ENCODE peak calls at places on chromosomes 5 and 9, in six cellular contexts. A is endothelial cell; G is cardiac muscle cell; Z is CD8-positive, alpha-beta T cell; N is fibroblast of villous mesenchyme; H is coronary artery. J is an unnamed sample.

GRCh38 chr9:114805670-114806551 is at the start of gene TNFSF15:
- DNase-seq in A (no peak), G (peak; percentile 23), Z (no peak), N (peak; percentile 78), H (no peak), J (peak; percentile 13)

GRCh38 chr5:171342362-171343111 is 33.5 kb downstream of the TLX3 start:
- DNase-seq in A (peak; percentile 58), G (peak; percentile 73), Z (peak; percentile 7), N (peak; percentile 68), H (no peak), J (peak; percentile 36)

GRCh38 chr5:168649306-168649705 is 70.1 kb upstream of the PANK3 start:
- DNase-seq in A (no peak), G (no peak), Z (no peak), N (no peak), H (no peak), J (no peak)

GRCh38 chr5:22889714-22890113 is 36.6 kb upstream of the CDH12 start:
- DNase-seq in A (no peak), G (no peak), Z (no peak), N (no peak), H (no peak), J (peak; percentile 5)

GRCh38 chr9:33329996-33330395 is 39.7 kb downstream of the NFX1 start:
- DNase-seq in A (no peak), G (no peak), Z (no peak), N (peak; percentile 65), H (no peak), J (no peak)

GRCh38 chr9:130239363-130239695 is 26.2 kb upstream of the HMCN2 start:
- DNase-seq in A (no peak), G (no peak), Z (no peak), N (no peak), H (no peak), J (no peak)

GRCh38 chr5:34735436-34736426 is 79.6 kb downstream of the RAI14 start:
- DNase-seq in A (no peak), G (no peak), Z (no peak), N (peak; percentile 90), H (no peak), J (no peak)

GRCh38 chr9:90188656-90189055 is 454.0 kb downstream of the DIRAS2 start:
- DNase-seq in A (no peak), G (no peak), Z (no peak), N (no peak), H (no peak), J (no peak)

GRCh38 chr9:84893360-84894128 is 224.0 kb downstream of the NTRK2 start:
- DNase-seq in A (no peak), G (peak; percentile 76), Z (no peak), N (no peak), H (no peak), J (no peak)

GRCh38 chr5:60754495-60754894 is 54.5 kb upstream of the DEPDC1B start:
- DNase-seq in A (no peak), G (no peak), Z (no peak), N (no peak), H (no peak), J (no peak)

GRCh38 chr9:77803423-77803822 is 155.3 kb upstream of the GNA14 start:
- DNase-seq in A (no peak), G (no peak), Z (no peak), N (no peak), H (no peak), J (no peak)

GRCh38 chr9:15221746-15222145 is 85.3 kb downstream of the TTC39B start:
- DNase-seq in A (no peak), G (no peak), Z (no peak), N (peak; percentile 23), H (no peak), J (no peak)

GRCh38 chr5:127418378-127418777 is 99.1 kb upstream of the PRRC1 start:
- DNase-seq in A (no peak), G (peak; percentile 37), Z (no peak), N (no peak), H (no peak), J (no peak)

GRCh38 chr9:120383999-120384924 is 195.7 kb downstream of the CDK5RAP2 start:
- DNase-seq in A (no peak), G (no peak), Z (no peak), N (no peak), H (no peak), J (no peak)

GRCh38 chr5:135457424-135458071 is 5.4 kb upstream of the TIFAB start:
- DNase-seq in A (peak; percentile 81), G (peak; percentile 74), Z (peak; percentile 32), N (peak; percentile 42), H (no peak), J (peak; percentile 81)

GRCh38 chr9:133981589-133981957 is 10.6 kb downstream of the VAV2 start:
- DNase-seq in A (no peak), G (no peak), Z (no peak), N (no peak), H (no peak), J (no peak)

GRCh38 chr5:179130101-179130681 is 70.0 kb downstream of the ZNF354C start:
- DNase-seq in A (no peak), G (no peak), Z (no peak), N (no peak), H (no peak), J (no peak)

GRCh38 chr5:159061186-159061796 is 38.4 kb downstream of the EBF1 start:
- DNase-seq in A (no peak), G (no peak), Z (no peak), N (peak; percentile 60), H (no peak), J (no peak)

GRCh38 chr5:129135633-129136032 is 41.1 kb downstream of the ISOC1 start:
- DNase-seq in A (no peak), G (no peak), Z (no peak), N (peak; percentile 6), H (no peak), J (no peak)

GRCh38 chr5:2383678-2384025 is 367.8 kb downstream of the IRX2 start:
- DNase-seq in A (no peak), G (no peak), Z (no peak), N (no peak), H (no peak), J (no peak)

GRCh38 chr9:111975709-111976108 is 79.1 kb downstream of the UGCG start:
- DNase-seq in A (no peak), G (no peak), Z (no peak), N (no peak), H (no peak), J (no peak)

GRCh38 chr9:16484178-16484577 is 386.3 kb downstream of the BNC2 start:
- DNase-seq in A (no peak), G (no peak), Z (no peak), N (peak; percentile 45), H (no peak), J (no peak)

GRCh38 chr9:16484744-16485143 is 385.7 kb downstream of the BNC2 start:
- DNase-seq in A (no peak), G (no peak), Z (no peak), N (peak; percentile 41), H (no peak), J (no peak)

GRCh38 chr9:16482764-16483163 is 387.7 kb downstream of the BNC2 start:
- DNase-seq in A (no peak), G (no peak), Z (no peak), N (no peak), H (no peak), J (peak; percentile 24)

GRCh38 chr9:16485575-16486321 is 384.7 kb downstream of the BNC2 start:
- DNase-seq in A (no peak), G (no peak), Z (no peak), N (no peak), H (no peak), J (no peak)

GRCh38 chr9:16485155-16485554 is 385.3 kb downstream of the BNC2 start:
- DNase-seq in A (no peak), G (no peak), Z (no peak), N (no peak), H (no peak), J (no peak)
- TF ChIP-seq CTCF in A (no peak), G (no peak), Z (no peak), N (no peak), H (no peak), J (no peak)

DNA sequence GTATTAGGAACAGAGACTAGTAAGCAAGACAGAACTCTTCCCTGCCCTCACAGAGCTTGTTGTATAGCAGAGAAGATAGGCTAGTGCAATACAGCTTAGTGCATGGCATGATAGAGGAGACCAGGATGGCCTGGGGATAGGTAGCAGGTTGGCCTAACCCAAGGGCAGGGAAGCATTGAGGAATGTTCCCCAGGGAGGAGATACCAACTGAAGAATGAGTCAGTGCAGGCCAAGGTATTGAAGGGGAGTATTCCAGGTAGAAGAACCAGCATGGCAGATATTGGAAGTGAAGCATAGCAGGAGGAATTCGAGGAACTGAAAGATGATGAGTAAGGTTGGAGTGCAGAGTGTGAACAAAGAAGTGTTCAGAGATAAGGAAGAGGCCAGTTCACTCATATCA is 138.6 kb upstream of the DHFR start:
- DNase-seq in A (no peak), G (no peak), Z (no peak), N (no peak), H (no peak), J (no peak)
- TF ChIP-seq CTCF in A (no peak), G (no peak), Z (no peak), N (no peak), H (no peak), J (no peak)

DNA sequence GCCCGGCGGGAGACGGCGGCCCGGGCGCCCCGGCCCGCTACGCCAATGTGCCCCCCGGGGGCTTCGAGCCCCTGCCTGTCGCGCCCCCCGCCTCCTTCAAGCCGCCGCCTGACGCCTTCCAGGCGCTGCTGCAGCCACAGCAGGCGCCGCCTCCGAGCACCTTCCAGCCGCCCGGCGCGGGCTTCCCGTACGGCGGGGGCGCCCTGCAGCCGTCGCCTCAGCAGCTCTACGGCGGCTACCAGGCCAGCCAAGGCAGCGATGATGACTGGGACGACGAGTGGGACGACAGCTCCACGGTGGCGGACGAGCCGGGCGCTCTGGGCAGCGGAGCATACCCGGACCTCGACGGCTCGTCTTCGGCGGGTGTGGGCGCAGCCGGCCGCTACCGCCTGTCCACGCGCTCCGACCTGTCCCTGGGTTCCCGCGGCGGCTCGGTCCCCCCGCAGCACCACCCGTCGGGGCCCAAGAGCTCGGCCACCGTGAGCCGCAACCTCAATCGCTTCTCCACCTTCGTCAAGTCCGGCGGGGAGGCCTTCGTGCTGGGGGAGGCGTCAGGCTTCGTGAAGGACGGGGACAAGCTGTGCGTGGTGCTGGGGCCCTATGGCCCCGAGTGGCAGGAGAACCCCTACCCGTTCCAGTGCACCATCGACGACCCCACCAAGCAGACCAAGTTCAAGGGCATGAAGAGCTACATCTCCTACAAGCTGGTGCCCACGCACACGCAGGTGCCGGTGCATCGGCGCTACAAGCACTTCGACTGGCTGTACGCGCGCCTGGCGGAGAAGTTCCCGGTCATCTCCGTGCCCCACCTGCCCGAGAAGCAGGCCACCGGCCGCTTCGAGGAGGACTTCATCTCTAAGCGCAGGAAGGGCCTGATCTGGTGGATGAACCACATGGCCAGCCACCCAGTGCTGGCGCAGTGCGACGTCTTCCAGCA is 855 bp downstream of the SNX18 start:
- DNase-seq in A (peak; percentile 57), G (peak; percentile 79), Z (peak; percentile 42), N (no peak), H (peak; percentile 74), J (peak; percentile 71)
- TF ChIP-seq CTCF in A (no peak), G (no peak), Z (no peak), N (peak; percentile 8), H (no peak), J (no peak)

GRCh38 chr5:66684663-66685062 is 88.5 kb downstream of the MAST4 start:
- DNase-seq in A (no peak), G (no peak), Z (no peak), N (no peak), H (no peak), J (no peak)

GRCh38 chr5:66675369-66675768 is 79.2 kb downstream of the MAST4 start:
- DNase-seq in A (no peak), G (no peak), Z (no peak), N (no peak), H (no peak), J (no peak)

GRCh38 chr5:66680227-66680626 is 84.0 kb downstream of the MAST4 start:
- DNase-seq in A (no peak), G (no peak), Z (no peak), N (no peak), H (no peak), J (no peak)

GRCh38 chr5:66680804-66681203 is 84.6 kb downstream of the MAST4 start:
- DNase-seq in A (no peak), G (no peak), Z (no peak), N (no peak), H (no peak), J (no peak)
- TF ChIP-seq CTCF in A (peak; percentile 29), G (peak; percentile 25), Z (no peak), N (no peak), H (no peak), J (peak; percentile 42)